ENCODE peak calls at places on chromosomes 7 and 10, in four cellular contexts. Q, U, P and M are unnamed samples.

GRCh38 chr10:89207181-89207800 is at the start of gene CH25H:
- DNase-seq in P (no peak), U (peak; percentile 79), Q (peak; percentile 84), M (peak; percentile 74)

GRCh38 chr10:22925088-22925487 is 2.8 kb upstream of the ARMC3 start:
- DNase-seq in U (no peak), P (no peak), Q (no peak), M (no peak)

GRCh38 chr7:11343818-11344413 is 370.2 kb downstream of the PHF14 start:
- DNase-seq in U (no peak), Q (no peak), P (no peak), M (no peak)

GRCh38 chr10:116105259-116105658 is 167.7 kb downstream of the GFRA1 start:
- DNase-seq in U (no peak), Q (no peak), P (no peak), M (no peak)

GRCh38 chr10:122199070-122199469 is 72.0 kb upstream of the BTBD16 start:
- DNase-seq in P (no peak), U (no peak), Q (peak; percentile 69), M (no peak)

GRCh38 chr7:102455596-102455995 is 9.1 kb downstream of the ALKBH4 start:
- DNase-seq in P (peak; percentile 41), U (no peak), Q (no peak), M (no peak)

GRCh38 chr10:21020545-21020944 is 123.4 kb upstream of the NEBL start:
- DNase-seq in U (peak; percentile 50), P (no peak), Q (no peak), M (no peak)

GRCh38 chr7:1466524-1467271 is 7.4 kb upstream of the MICALL2 start:
- DNase-seq in U (peak; percentile 89), Q (peak; percentile 78), P (peak; percentile 93), M (peak; percentile 91)

GRCh38 chr10:74930962-74931361 is 104.6 kb downstream of the KAT6B start:
- DNase-seq in Q (no peak), U (no peak), P (no peak), M (no peak)

GRCh38 chr7:79453558-79454324 is at the start of gene MAGI2:
- DNase-seq in Q (peak; percentile 91), U (peak; percentile 69), P (peak; percentile 95), M (peak; percentile 68)

GRCh38 chr10:46516660-46517416 is 39.6 kb downstream of the GPRIN2 start:
- DNase-seq in P (no peak), Q (peak; percentile 39), U (peak; percentile 19), M (peak; percentile 13)

GRCh38 chr10:118442032-118442431 is 99.9 kb upstream of the FAM204A start:
- DNase-seq in U (no peak), P (no peak), Q (no peak), M (no peak)

GRCh38 chr7:119896386-119896785 is 376.6 kb upstream of the KCND2 start:
- DNase-seq in U (no peak), Q (no peak), P (no peak), M (no peak)

GRCh38 chr10:116767235-116767634 is 24.9 kb upstream of the HSPA12A start:
- DNase-seq in P (no peak), Q (peak; percentile 65), U (peak; percentile 75), M (peak; percentile 41)

GRCh38 chr10:77637986-77638765 is 568 bp upstream of the KCNMA1 start:
- DNase-seq in Q (peak; percentile 83), P (peak; percentile 90), U (no peak), M (peak; percentile 62)

GRCh38 chr7:99994819-99995218 is 19.0 kb upstream of the AZGP1 start:
- DNase-seq in Q (no peak), P (no peak), U (no peak), M (no peak)

GRCh38 chr7:142110098-142110497 is 1.4 kb upstream of the MGAM2 start:
- DNase-seq in P (no peak), U (no peak), Q (no peak), M (no peak)

GRCh38 chr10:50807851-50808776 is 68.4 kb downstream of the ASAH2B start:
- DNase-seq in P (no peak), Q (no peak), U (no peak), M (no peak)

GRCh38 chr10:69056129-69056528 is 31.8 kb upstream of the SRGN start:
- DNase-seq in Q (no peak), P (no peak), U (no peak), M (peak; percentile 62)

GRCh38 chr10:110254467-110254866 is 47.1 kb downstream of the MXI1 start:
- DNase-seq in Q (no peak), P (no peak), U (no peak), M (no peak)

GRCh38 chr10:78187371-78187770 is 153.7 kb downstream of the RPS24 start:
- DNase-seq in P (no peak), U (no peak), Q (no peak), M (no peak)

GRCh38 chr7:45695249-45695995 is 121.3 kb downstream of the ADCY1 start:
- DNase-seq in U (peak; percentile 15), Q (no peak), P (no peak), M (no peak)

GRCh38 chr10:132477066-132477397 is 60.6 kb upstream of the INPP5A start:
- DNase-seq in Q (peak; percentile 37), U (no peak), P (no peak), M (no peak)

GRCh38 chr7:132742152-132742551 is 165.9 kb upstream of the PLXNA4 start:
- DNase-seq in P (no peak), U (no peak), Q (no peak), M (peak; percentile 11)

GRCh38 chr7:27129729-27130539 is 623 bp downstream of the HOXA4 start:
- DNase-seq in Q (peak; percentile 82), U (peak; percentile 75), P (no peak), M (peak; percentile 75)

GRCh38 chr7:27132214-27132613 is 1.7 kb upstream of the HOXA4 start:
- DNase-seq in U (no peak), Q (no peak), P (no peak), M (no peak)

GRCh38 chr7:27128776-27129728 is 1.5 kb downstream of the HOXA4 start:
- DNase-seq in Q (peak; percentile 52), P (peak; percentile 82), U (peak; percentile 47), M (no peak)

GRCh38 chr7:27131390-27131819 is 848 bp upstream of the HOXA4 start:
- DNase-seq in Q (no peak), P (no peak), U (no peak), M (no peak)

GRCh38 chr7:27130540-27131389 is at the start of gene HOXA4:
- DNase-seq in U (peak; percentile 96), Q (peak; percentile 97), P (peak; percentile 98), M (peak; percentile 95)
- H3K36me3 ChIP-seq in U (no peaks in the 10 kb centered on the region), Q (no peaks in the 10 kb centered on the region), P (no peaks in the 10 kb centered on the region), M (no peaks in the 10 kb centered on the region)

DNA sequence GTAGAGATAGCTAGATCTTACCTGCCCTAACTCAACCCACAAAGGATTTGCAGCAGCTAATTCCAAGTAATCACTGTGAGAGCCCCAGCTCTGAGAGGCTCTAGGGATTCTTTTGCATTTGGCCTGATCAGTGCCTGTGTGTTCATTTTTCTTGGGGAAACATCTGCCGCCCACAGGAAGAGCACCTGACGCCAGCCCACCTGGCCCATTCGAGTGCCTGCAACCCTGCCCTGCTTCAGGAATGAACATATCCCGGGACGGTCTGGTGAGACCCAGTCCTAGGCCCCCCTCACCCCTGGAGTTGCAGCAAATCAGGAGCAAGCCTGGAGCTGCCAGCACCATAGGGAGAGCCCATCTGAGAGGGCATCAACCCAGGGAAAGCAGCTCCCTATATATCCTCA is 38.8 kb downstream of the GSDME start:
- DNase-seq in Q (no peak), P (no peak), U (no peak), M (no peak)
- H3K4me3 ChIP-seq in Q (no peak overlapping the region), P (no peak overlapping the region), U (no peak overlapping the region), M (no peak overlapping the region)

DNA sequence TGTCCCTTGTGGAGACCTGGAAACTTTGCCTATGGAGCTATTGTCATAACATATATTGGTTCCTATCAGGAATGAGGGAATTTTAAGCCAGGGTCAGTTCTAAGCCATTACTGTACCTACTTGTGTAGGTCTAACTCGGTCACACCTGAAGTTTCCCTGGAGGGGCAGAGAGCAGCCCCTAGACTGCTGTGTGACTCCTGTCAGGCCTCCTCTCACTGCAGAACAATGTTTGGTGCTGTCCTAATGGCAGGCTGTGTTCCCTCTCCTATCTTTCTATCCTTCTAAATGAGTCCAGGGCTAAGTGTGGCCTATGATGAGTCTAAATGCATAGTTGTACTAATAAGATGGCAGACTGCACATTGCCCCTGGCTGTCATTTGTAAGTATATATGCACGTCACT is 14.2 kb downstream of the MBL2 start:
- DNase-seq in P (no peak), Q (no peak), U (no peak), M (no peak)
- H3K36me3 ChIP-seq in P (no peaks in the 10 kb centered on the region), Q (no peaks in the 10 kb centered on the region), U (no peaks in the 10 kb centered on the region), M (no peaks in the 10 kb centered on the region)

DNA sequence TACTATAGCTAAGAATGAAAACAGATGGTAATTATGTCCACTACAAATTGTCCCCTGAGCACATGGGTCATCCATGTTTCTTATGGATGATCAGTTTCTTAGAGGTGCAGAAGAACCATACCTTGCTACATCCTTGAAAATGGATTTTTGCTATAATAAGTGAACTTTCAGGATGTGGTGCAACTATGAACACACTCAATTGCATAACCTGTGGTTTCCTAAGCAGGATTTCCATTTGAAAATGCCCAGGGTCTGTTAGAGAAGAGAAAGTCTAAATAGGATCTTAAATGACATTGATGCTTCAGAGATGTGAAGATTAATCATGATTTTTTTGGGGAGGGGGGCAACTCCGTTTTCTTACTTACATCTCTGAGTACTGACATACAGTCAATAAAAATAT is 39.6 kb upstream of the CACNB2 start:
- DNase-seq in P (no peak), U (no peak), Q (no peak), M (no peak)
- H3K4me3 ChIP-seq in P (no peak overlapping the region), U (no peak overlapping the region), Q (no peak overlapping the region), M (no peak overlapping the region)